ENCODE peak calls at places on chromosomes 12 and 14, in four cellular contexts. V is IMR-90, K is H9, C is trophoblast cell. Y is an unnamed sample.

GRCh38 chr12:34395056-34396005 is 373.0 kb downstream of the ALG10 start:
- DNase-seq in C (no peak), V (no peak), K (peak), Y (no peak)

GRCh38 chr14:92982941-92983340 is 60.0 kb downstream of the CHGA start:
- DNase-seq in V (peak), K (no peak), C (no peak), Y (no peak)

GRCh38 chr12:63206908-63207307 is 55.9 kb upstream of the AVPR1A start:
- DNase-seq in V (no peak), K (no peak), C (peak), Y (no peak)

GRCh38 chr12:65725376-65725775 is 98.9 kb upstream of the HMGA2 start:
- DNase-seq in V (peak), C (no peak), K (no peak), Y (no peak)

GRCh38 chr12:12153596-12153995 is 82.9 kb downstream of the BCL2L14 start:
- DNase-seq in K (no peak), V (no peak), C (no peak), Y (no peak)

GRCh38 chr14:51616724-51617409 is 34.8 kb upstream of the FRMD6 start:
- DNase-seq in K (no peak), V (peak), C (no peak), Y (no peak)

GRCh38 chr12:103757248-103757647 is 83.8 kb downstream of the NT5DC3 start:
- DNase-seq in C (no peak), V (no peak), K (no peak), Y (no peak)

GRCh38 chr14:76953196-76953945 is 75.1 kb downstream of the IRF2BPL start:
- DNase-seq in C (peak), K (no peak), V (peak), Y (no peak)

GRCh38 chr12:71865166-71865713 is 25.7 kb downstream of the TBC1D15 start:
- DNase-seq in C (no peak), K (no peak), V (peak), Y (no peak)

GRCh38 chr12:27542628-27543027 is 18.6 kb downstream of the PPFIBP1 start:
- DNase-seq in K (no peak), C (peak), V (peak), Y (no peak)

GRCh38 chr14:69561893-69562292 is 12.8 kb downstream of the CCDC177 start:
- DNase-seq in C (no peak), V (no peak), K (no peak), Y (no peak)
- H3K14ac ChIP-seq in C (no peak), V (no peak), K (no peak), Y (no peak)

GRCh38 chr12:92496790-92497189 is 206.0 kb upstream of the PLEKHG7 start:
- DNase-seq in C (no peak), V (no peak), K (no peak), Y (no peak)
- H3K14ac ChIP-seq in C (no peak), V (no peak), K (no peak), Y (no peak)

DNA sequence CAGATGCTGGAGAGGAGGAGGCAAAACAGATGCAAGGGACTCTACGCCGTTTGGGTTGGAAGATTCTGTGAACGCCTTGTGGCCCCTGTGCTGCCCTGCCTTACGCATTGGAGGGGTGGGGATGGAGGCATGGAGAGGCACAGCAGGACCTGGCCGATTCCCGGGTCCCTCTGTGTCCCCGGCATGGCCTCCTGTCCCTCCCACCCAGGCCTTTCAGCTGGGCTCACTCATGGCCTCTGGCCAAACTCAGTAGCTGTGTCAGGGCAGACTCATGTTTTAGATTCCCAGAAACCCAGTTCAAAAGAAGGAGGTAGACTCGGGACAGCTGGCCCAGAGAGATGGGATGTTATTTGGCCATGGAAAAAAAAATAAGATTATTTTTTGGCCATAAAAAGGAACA is 40.1 kb downstream of the TESC start:
- DNase-seq in K (no peak), C (no peak), V (no peak), Y (no peak)
- H3K14ac ChIP-seq in K (peak), C (no peak), V (no peak), Y (no peak)

GRCh38 chr12:107011519-107011918 is 24.6 kb upstream of the MTERF2 start:
- DNase-seq in K (no peak), V (no peak), C (no peak), Y (no peak)

GRCh38 chr12:107014050-107014449 is 27.1 kb upstream of the MTERF2 start:
- DNase-seq in V (no peak), K (peak), C (peak), Y (no peak)

GRCh38 chr12:107007421-107007820 is 20.5 kb upstream of the MTERF2 start:
- DNase-seq in V (no peak), C (no peak), K (no peak), Y (no peak)

GRCh38 chr12:107017042-107017441 is 30.1 kb upstream of the MTERF2 start:
- DNase-seq in V (no peak), C (no peak), K (no peak), Y (no peak)

DNA sequence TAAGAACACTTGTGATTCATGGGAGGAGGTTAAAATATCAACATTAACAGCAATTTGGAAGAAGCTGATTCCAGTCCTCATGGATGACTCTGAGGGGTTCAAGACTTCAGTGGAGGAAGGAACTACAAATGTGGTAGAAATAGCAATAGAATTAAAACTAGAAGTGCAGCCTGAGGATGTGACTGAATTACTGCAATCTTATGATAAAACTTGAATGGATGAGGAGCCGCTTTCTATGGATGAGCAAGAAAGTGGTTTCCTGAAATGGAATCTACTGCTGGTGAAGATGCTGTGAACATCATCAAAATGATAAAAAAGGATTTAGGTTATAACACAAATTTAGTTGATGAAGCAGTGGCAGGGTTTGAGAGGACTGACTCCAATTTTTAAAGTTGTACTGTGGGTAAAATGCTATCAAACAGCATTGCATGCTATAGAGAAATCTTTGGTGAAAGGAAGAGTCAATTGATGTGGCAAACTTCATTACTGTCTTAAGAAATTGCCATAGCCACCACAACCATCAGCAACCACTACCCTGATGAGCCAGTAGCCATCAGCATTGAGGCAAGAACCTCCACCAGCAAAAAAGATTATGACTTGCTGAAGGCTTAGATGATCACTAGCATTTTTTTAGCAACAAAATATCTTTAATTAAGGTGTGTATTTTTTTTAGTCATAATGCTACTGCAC is 25.9 kb upstream of the MTERF2 start:
- DNase-seq in C (no peak), V (no peak), K (no peak), Y (no peak)
- H3K14ac ChIP-seq in C (no peak), V (no peak), K (no peak), Y (no peak)

DNA sequence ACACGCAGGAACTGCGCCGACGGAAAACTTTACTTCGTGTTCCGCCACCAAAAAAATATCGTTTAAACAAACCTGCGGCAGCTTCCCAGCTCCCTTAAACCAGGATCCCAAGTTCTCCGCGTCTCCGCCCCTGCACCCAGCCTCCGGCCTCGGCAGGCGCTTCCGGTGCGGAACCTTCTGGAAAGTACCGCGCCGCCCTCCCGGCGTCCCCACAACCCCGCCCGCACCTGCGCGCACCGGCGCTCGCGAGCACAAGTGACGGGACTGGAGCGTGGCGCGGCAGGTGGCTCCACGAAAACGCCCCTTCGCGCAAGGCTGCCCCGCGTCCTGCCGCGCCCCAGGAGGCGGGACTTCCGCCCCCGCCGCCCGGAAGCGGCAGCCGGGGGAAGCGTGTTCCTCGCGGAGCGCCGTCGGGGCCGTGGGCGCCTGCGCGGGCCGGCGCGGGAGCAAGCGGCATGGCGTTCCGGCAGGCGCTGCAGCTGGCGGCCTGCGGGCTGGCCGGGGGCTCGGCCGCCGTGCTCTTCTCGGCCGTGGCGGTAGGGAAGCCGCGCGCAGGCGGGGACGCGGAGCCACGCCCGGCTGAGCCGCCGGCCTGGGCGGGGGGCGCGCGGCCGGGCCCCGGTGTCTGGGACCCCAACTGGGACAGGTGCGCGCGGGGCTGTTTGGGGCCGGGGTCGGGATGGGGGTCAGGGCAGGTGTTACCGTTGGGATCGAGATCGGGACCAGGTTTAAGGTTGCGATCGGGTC is at the start of gene PGAM5:
- DNase-seq in C (peak), V (peak), K (peak), Y (peak)
- H3K14ac ChIP-seq in C (peak), V (peak), K (peak), Y (peak)

DNA sequence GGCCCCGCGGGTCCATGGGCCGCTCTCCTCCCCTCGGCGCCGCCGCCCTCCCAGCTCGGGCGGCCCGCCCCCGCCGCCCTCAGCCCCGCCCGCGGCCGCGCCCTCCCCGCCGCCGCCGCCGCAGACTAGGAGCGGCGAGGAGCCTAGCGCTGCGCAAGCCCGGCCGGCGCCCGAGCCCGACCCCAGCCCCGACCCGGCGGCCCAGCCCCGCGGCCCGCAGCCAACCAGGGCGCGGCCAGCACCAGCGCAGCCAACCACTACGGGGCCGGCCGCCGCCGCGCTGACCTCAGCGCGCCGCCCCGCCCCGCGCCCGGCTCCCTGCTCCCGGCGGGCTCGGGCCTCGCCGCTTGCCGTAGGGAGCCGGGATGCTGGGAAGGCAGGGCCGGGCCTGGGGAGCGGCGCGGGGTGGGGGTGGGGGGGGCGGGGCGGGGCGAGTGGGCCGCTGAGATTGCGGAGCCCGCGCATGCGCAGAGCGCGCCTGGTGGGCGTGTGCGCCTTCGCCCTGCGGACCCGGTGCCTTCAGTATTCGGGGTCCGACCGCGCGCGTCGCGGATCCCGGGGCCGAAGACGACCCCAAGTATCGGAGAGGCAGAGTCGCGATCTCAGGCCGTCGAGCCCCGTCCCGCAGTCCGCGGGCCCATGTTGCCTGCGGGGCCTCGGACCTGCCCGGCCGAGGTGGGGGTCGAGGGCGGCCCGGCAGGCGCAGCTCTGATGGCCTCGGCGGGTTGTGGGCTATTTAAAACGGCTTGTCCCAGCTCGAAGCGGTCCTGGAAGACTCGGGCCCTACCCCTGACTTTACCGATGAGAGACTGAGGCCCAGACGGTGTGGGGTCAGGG is at the start of gene CDC42BPB:
- DNase-seq in C (peak), K (peak), V (peak), Y (peak)
- H3K14ac ChIP-seq in C (peak), K (peak), V (peak), Y (peak)

DNA sequence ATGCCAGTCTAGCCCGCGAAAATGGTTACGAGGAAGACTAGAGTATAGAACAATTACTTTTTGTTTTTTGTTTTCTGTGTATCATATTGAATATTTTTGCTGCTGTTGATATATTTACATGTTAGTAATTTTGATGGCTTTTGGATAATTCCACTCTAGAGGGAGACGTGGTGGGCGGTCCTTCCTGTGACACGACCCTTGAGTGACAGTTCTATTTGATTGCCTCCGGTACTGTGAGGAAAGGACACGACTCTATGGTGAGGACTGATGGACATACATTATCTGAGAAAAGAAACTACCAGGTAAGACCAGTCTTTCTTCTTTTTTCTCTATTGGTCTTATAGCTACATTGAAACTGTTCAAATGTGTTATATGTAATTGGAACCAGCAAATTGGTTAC is 34.7 kb downstream of the CNOT2 start:
- DNase-seq in K (no peak), C (no peak), V (no peak), Y (no peak)
- H3K14ac ChIP-seq in K (no peak), C (no peak), V (no peak), Y (no peak)